ENCODE peak calls at places on chromosomes 6 and 20, in four cellular contexts. One of them, this sample, is unnamed.

GRCh38 chr20:60055740-60056139 is 97.5 kb downstream of the CDH26 start:
- DNase-seq in H9: peak; percentile 15
- DNase-seq in cardiac muscle cell: no peak
- DNase-seq in pancreas: no peak
- DNase-seq in this sample: no peak

GRCh38 chr6:84118191-84118590 is 84.6 kb downstream of the MRAP2 start:
- DNase-seq in H9: no peak
- DNase-seq in cardiac muscle cell: no peak
- DNase-seq in pancreas: no peak
- DNase-seq in this sample: no peak

GRCh38 chr20:32006841-32007786 is 3.1 kb upstream of the CCM2L start:
- DNase-seq in H9: no peak
- DNase-seq in cardiac muscle cell: no peak
- DNase-seq in pancreas: no peak
- DNase-seq in this sample: no peak

GRCh38 chr6:30260036-30260504 is 46.9 kb upstream of the TRIM26 start:
- DNase-seq in H9: peak; percentile 34
- DNase-seq in cardiac muscle cell: no peak
- DNase-seq in pancreas: no peak
- DNase-seq in this sample: no peak

GRCh38 chr6:33613794-33614166 is 7.3 kb upstream of the ITPR3 start:
- DNase-seq in H9: no peak
- DNase-seq in cardiac muscle cell: no peak
- DNase-seq in pancreas: no peak
- DNase-seq in this sample: no peak

GRCh38 chr6:85561750-85562357 is 31.8 kb downstream of the SNX14 start:
- DNase-seq in H9: no peak
- DNase-seq in cardiac muscle cell: no peak
- DNase-seq in pancreas: no peak
- DNase-seq in this sample: no peak

GRCh38 chr20:63097336-63097831 is 90.6 kb upstream of the BHLHE23 start:
- DNase-seq in H9: peak; percentile 20
- DNase-seq in cardiac muscle cell: no peak
- DNase-seq in pancreas: no peak
- DNase-seq in this sample: no peak

GRCh38 chr6:110682460-110682853 is 132.8 kb downstream of the CDK19 start:
- DNase-seq in H9: peak; percentile 41
- DNase-seq in cardiac muscle cell: peak; percentile 86
- DNase-seq in pancreas: no peak
- DNase-seq in this sample: peak; percentile 63

GRCh38 chr20:40565681-40566040 is 123.4 kb downstream of the MAFB start:
- DNase-seq in H9: peak; percentile 36
- DNase-seq in cardiac muscle cell: peak; percentile 7
- DNase-seq in pancreas: no peak
- DNase-seq in this sample: no peak

GRCh38 chr20:53157443-53158408 is 185.6 kb downstream of the TSHZ2 start:
- DNase-seq in H9: peak; percentile 83
- DNase-seq in cardiac muscle cell: no peak
- DNase-seq in pancreas: peak; percentile 53
- DNase-seq in this sample: peak; percentile 58

DNA sequence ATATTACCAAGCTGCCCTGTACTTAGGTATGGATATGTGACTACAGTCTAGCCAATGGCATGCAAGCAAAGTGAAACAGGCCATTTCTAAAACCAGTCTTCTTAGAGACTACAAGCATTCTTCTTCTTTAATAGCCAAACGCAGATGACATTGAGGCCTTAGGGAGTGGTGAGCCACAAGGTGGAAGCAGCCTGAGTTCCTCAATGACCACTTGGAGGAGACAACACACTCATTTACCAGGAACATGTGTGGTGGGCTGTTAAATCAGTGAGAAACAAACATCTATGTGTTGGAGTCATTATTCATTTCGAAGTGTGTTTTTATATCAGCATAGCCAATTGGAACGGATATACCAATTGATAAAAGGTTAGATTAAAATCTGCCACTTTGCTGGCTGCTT is 122.0 kb downstream of the GFRAL start:
- DNase-seq in H9: peak; percentile 32
- DNase-seq in cardiac muscle cell: peak; percentile 41
- DNase-seq in pancreas: no peak
- DNase-seq in this sample: peak; percentile 9
- TF ChIP-seq CTCF in H9: peak; percentile 52
- TF ChIP-seq CTCF in cardiac muscle cell: no peak
- TF ChIP-seq CTCF in pancreas: no peak
- TF ChIP-seq CTCF in this sample: peak; percentile 14

GRCh38 chr6:38068854-38069253 is 249.3 kb downstream of the ZFAND3 start:
- DNase-seq in H9: no peak
- DNase-seq in cardiac muscle cell: no peak
- DNase-seq in pancreas: no peak
- DNase-seq in this sample: no peak
- TF ChIP-seq CTCF in H9: no peak
- TF ChIP-seq CTCF in cardiac muscle cell: peak; percentile 18
- TF ChIP-seq CTCF in pancreas: no peak
- TF ChIP-seq CTCF in this sample: no peak

GRCh38 chr6:18528084-18528743 is 141.1 kb downstream of the RNF144B start:
- DNase-seq in H9: no peak
- DNase-seq in cardiac muscle cell: no peak
- DNase-seq in pancreas: no peak
- DNase-seq in this sample: no peak
- TF ChIP-seq CTCF in H9: peak; percentile 54
- TF ChIP-seq CTCF in cardiac muscle cell: peak; percentile 33
- TF ChIP-seq CTCF in pancreas: peak; percentile 12
- TF ChIP-seq CTCF in this sample: peak; percentile 35

DNA sequence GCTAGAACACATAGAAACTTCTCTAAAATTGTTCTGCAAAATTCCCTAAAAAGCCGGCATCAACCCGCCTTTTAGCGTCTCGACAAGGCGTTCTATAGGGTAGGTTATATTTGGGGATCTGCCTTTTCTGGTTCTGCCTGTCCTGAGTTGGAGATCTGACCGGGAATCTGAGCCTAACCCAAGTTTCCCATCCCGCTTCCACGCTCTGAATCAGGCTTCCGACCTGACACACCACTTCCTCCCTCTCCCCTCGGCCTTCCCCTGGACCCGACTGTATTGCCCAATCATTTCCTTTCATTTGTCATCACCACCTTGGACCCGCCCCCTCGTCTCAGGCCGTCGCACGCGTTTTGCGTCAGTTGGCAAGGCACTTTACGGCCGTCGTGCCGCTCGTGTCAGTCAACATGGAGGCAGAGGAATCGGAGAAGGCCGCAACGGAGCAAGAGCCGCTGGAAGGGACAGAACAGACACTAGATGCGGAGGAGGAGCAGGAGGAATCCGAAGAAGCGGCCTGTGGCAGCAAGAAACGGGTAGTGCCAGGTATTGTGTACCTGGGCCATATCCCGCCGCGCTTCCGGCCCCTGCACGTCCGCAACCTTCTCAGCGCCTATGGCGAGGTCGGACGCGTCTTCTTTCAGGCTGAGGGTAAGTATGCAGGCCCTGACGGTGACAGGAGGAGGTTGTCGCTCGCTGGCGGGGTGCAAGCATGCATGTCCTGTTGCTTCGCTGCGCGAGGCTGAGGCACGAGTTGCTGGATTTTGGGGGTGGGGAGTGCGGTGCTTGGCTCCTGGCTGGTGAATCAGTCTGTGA is at the start of gene ABT1:
- DNase-seq in H9: peak; percentile 98
- DNase-seq in cardiac muscle cell: peak; percentile 98
- DNase-seq in pancreas: peak; percentile 97
- DNase-seq in this sample: peak; percentile 96
- TF ChIP-seq CTCF in H9: no peak
- TF ChIP-seq CTCF in cardiac muscle cell: no peak
- TF ChIP-seq CTCF in pancreas: no peak
- TF ChIP-seq CTCF in this sample: no peak

GRCh38 chr6:71028877-71029252 is 72.0 kb upstream of the B3GAT2 start:
- DNase-seq in H9: no peak
- DNase-seq in cardiac muscle cell: no peak
- DNase-seq in pancreas: no peak
- DNase-seq in this sample: no peak
- TF ChIP-seq CTCF in H9: peak; percentile 20
- TF ChIP-seq CTCF in cardiac muscle cell: no peak
- TF ChIP-seq CTCF in pancreas: no peak
- TF ChIP-seq CTCF in this sample: no peak

DNA sequence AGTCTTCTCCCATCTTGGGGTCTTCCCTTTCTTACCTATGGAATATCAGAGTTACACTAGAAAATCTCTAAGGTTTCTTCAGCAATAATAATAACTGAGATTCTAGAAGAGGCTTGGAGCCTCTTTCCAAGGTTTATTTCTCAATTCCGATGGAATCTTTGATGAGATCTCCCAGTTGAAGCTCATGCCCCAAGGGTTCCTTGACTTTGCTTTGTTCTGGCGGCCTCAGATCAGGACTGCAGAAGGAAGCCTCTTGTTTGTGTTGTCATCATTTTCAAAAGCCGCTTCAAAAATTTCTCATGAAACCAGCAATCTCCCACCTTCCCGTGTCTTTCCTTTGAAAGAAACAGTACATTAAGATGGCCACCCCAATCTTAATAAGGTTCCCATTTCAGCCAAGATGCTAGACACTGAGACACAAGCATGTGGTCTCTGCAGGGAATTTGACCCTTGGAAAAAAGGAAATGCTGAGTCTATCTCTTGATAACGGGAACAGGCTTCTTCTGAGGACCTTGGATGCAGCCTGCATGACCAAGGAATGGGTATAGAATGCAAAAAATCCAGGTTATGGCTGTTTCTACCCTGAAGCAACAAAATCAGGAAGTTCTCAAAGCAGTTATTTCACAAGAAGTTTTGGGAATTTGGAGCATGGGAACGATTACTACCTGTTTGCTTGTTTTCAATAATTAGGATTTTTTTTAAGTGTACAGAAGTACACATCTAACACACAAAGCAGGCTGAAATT is 141.6 kb downstream of the CD24 start:
- DNase-seq in H9: no peak
- DNase-seq in cardiac muscle cell: no peak
- DNase-seq in pancreas: no peak
- DNase-seq in this sample: no peak
- TF ChIP-seq CTCF in H9: no peak
- TF ChIP-seq CTCF in cardiac muscle cell: no peak
- TF ChIP-seq CTCF in pancreas: no peak
- TF ChIP-seq CTCF in this sample: no peak

DNA sequence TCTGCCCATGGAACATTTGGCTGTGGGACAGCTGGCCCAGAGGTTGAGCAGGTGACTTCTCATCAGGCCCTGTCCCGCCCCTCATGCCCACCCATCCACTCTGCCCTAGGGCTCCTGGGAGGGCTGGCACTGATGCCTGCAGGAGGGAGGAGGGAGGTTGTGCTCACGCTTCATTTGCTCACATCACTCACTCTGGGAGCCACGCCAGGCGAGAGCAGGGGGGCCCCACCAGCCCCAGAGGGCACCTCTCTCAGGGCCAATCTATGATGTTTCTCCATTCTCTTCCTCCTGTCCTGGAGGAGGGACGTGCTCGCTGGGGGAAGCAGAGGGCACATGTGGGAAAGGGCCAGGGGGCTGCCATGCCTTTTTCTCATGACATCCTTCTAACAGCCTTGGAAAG is 10.9 kb upstream of the GLP1R start:
- DNase-seq in H9: no peak
- DNase-seq in cardiac muscle cell: no peak
- DNase-seq in pancreas: no peak
- DNase-seq in this sample: no peak
- TF ChIP-seq CTCF in H9: no peak
- TF ChIP-seq CTCF in cardiac muscle cell: no peak
- TF ChIP-seq CTCF in pancreas: no peak
- TF ChIP-seq CTCF in this sample: no peak